ENCODE peak calls at places on chromosome 2, in seven cellular contexts. R is astrocyte of the cerebellum, B is HFF-Myc, S is cardiac fibroblast, X is MCF 10A, F is A673, Z is HCT116. Y is an unnamed sample.

GRCh38 chr2:171522057-171522803 is at the start of gene CYBRD1:
- DNase-seq in S (peak), F (peak), X (peak), R (peak), B (no peak), Z (no peak), Y (peak)

GRCh38 chr2:183079335-183079775 is 808 bp downstream of the DUSP19 start:
- DNase-seq in S (peak), F (peak), Z (no peak), R (no peak), X (no peak), B (no peak), Y (no peak)

GRCh38 chr2:226796840-226797288 is 2.8 kb downstream of the IRS1 start:
- DNase-seq in F (peak), S (peak), B (no peak), Z (no peak), X (no peak), R (no peak), Y (no peak)

GRCh38 chr2:42851186-42851585 is 58.8 kb upstream of the HAAO start:
- DNase-seq in R (no peak), S (no peak), F (no peak), B (no peak), X (no peak), Z (no peak), Y (no peak)

GRCh38 chr2:148957023-148957422 is 81.5 kb upstream of the LYPD6B start:
- DNase-seq in Z (no peak), R (no peak), F (no peak), B (no peak), S (no peak), X (peak), Y (no peak)

GRCh38 chr2:238263204-238264071 is 23.6 kb upstream of the HES6 start:
- DNase-seq in X (peak), Z (peak), F (peak), S (peak), B (peak), R (peak), Y (peak)

GRCh38 chr2:166224197-166224596 is 96.4 kb upstream of the SCN1A start:
- DNase-seq in F (no peak), B (no peak), X (no peak), R (no peak), S (no peak), Z (no peak), Y (no peak)

GRCh38 chr2:241534293-241534692 is 24.3 kb upstream of the BOK start:
- DNase-seq in B (no peak), F (no peak), R (no peak), Z (no peak), X (no peak), S (no peak), Y (no peak)

GRCh38 chr2:160498147-160498546 is 4.5 kb upstream of the RBMS1 start:
- DNase-seq in F (no peak), Z (no peak), B (no peak), S (no peak), X (no peak), R (no peak), Y (no peak)

GRCh38 chr2:97661927-97662326 is 1.9 kb downstream of the ACTR1B start:
- DNase-seq in S (no peak), Z (no peak), X (no peak), B (no peak), F (no peak), R (no peak), Y (no peak)

GRCh38 chr2:157830696-157831570 is 45.2 kb downstream of the ACVR1 start:
- DNase-seq in S (peak), X (peak), R (peak), Z (peak), F (peak), B (peak), Y (peak)

GRCh38 chr2:172021955-172022354 is 22.2 kb downstream of the METAP1D start:
- DNase-seq in F (peak), Z (no peak), S (peak), R (no peak), B (no peak), X (peak), Y (no peak)

GRCh38 chr2:100248044-100248330 is 74.3 kb downstream of the LONRF2 start:
- DNase-seq in R (no peak), F (no peak), Z (no peak), B (no peak), X (no peak), S (no peak), Y (no peak)

GRCh38 chr2:100245681-100246080 is 76.6 kb downstream of the LONRF2 start:
- DNase-seq in R (no peak), F (no peak), Z (no peak), B (no peak), X (no peak), S (no peak), Y (no peak)

GRCh38 chr2:100244881-100245605 is 77.3 kb downstream of the LONRF2 start:
- DNase-seq in B (no peak), S (peak), Z (no peak), R (no peak), F (no peak), X (no peak), Y (no peak)

GRCh38 chr2:100247256-100248043 is 74.9 kb downstream of the LONRF2 start:
- DNase-seq in Z (no peak), B (no peak), F (no peak), X (no peak), R (no peak), S (no peak), Y (no peak)

GRCh38 chr2:100246163-100247145 is 75.8 kb downstream of the LONRF2 start:
- DNase-seq in R (no peak), F (peak), X (peak), Z (peak), B (no peak), S (peak), Y (no peak)
- TF ChIP-seq CTCF in R (peak), F (peak), X (peak), Z (peak), B (peak), S (peak), Y (peak)

GRCh38 chr2:74474899-74475298 is 2.4 kb upstream of the MRPL53 start:
- DNase-seq in S (peak), F (no peak), Z (no peak), R (no peak), B (no peak), X (no peak), Y (no peak)
- TF ChIP-seq CTCF in S (peak), F (peak), Z (peak), R (peak), B (peak), X (peak), Y (peak)

GRCh38 chr2:101148777-101149176 is 2.4 kb downstream of the TBC1D8 start:
- DNase-seq in R (no peak), S (no peak), F (no peak), X (no peak), Z (no peak), B (no peak), Y (no peak)

GRCh38 chr2:101149241-101150192 is 1.7 kb downstream of the TBC1D8 start:
- DNase-seq in Z (no peak), X (peak), B (no peak), F (no peak), R (no peak), S (no peak), Y (no peak)

GRCh38 chr2:101146535-101146934 is 4.6 kb downstream of the TBC1D8 start:
- DNase-seq in S (no peak), F (no peak), X (no peak), B (no peak), R (no peak), Z (no peak), Y (no peak)

GRCh38 chr2:101147062-101147461 is 4.1 kb downstream of the TBC1D8 start:
- DNase-seq in F (no peak), S (no peak), Z (no peak), X (no peak), B (no peak), R (no peak), Y (no peak)

DNA sequence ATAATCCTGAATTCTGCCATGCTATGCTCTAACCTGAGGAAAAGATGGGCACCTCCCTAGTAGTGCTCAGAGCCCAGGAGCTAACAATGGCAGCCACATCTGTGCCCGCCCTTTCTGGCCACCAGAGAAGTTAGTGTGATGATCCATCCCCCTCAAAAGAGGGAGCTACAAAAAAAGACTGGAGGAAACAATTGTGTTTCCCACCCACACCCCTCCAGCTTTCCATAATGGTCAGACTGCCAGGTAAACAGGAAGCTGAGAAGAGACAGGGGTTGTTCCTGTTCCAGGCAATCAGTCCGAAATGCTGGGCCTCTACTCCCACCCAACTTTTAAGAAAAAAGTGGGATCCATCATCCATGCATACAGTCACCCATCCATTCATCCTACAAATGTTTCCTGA is 3.2 kb downstream of the TBC1D8 start:
- DNase-seq in R (no peak), X (no peak), S (no peak), Z (no peak), B (no peak), F (no peak), Y (no peak)
- TF ChIP-seq CTCF in R (no peak), X (no peak), S (no peak), Z (no peak), B (no peak), F (no peak), Y (no peak)

GRCh38 chr2:177688844-177689243 is 296.3 kb downstream of the AGPS start:
- DNase-seq in F (no peak), Z (no peak), X (no peak), B (no peak), R (no peak), S (no peak), Y (no peak)
- TF ChIP-seq CTCF in F (no peak), Z (no peak), X (no peak), B (no peak), R (no peak), S (no peak), Y (no peak)

Y was measured in retinal pigment epithelial cell.